ENCODE peak calls at places on chromosomes 16 and 17, in seven cellular contexts. One of them, this sample, is unnamed.

GRCh38 chr16:85229869-85230416 is 117.7 kb upstream of the CIBAR2 start:
- DNase-seq in globus pallidus: no peak
- DNase-seq in substantia nigra: no peak
- DNase-seq in CD4-positive, CD25-positive, alpha-beta regulatory T cell: no peak
- DNase-seq in NCI-H1105: no peak
- DNase-seq in cardiac fibroblast: no peak
- DNase-seq in CD4-positive, alpha-beta T cell: no peak
- DNase-seq in this sample: no peak

GRCh38 chr17:15738066-15738465 is 6.0 kb downstream of the TBC1D26 start:
- DNase-seq in substantia nigra: no peak
- DNase-seq in cardiac fibroblast: no peak
- DNase-seq in globus pallidus: no peak
- DNase-seq in CD4-positive, CD25-positive, alpha-beta regulatory T cell: no peak
- DNase-seq in NCI-H1105: no peak
- DNase-seq in CD4-positive, alpha-beta T cell: no peak
- DNase-seq in this sample: no peak

GRCh38 chr17:288802-289356 is 63.7 kb downstream of the RPH3AL start:
- DNase-seq in CD4-positive, CD25-positive, alpha-beta regulatory T cell: no peak
- DNase-seq in NCI-H1105: no peak
- DNase-seq in CD4-positive, alpha-beta T cell: no peak
- DNase-seq in substantia nigra: no peak
- DNase-seq in cardiac fibroblast: no peak
- DNase-seq in globus pallidus: no peak
- DNase-seq in this sample: no peak

GRCh38 chr17:65243838-65244237 is 106.7 kb downstream of the RGS9 start:
- DNase-seq in NCI-H1105: peak; percentile 38
- DNase-seq in substantia nigra: peak; percentile 45
- DNase-seq in cardiac fibroblast: peak; percentile 56
- DNase-seq in globus pallidus: peak; percentile 6
- DNase-seq in CD4-positive, alpha-beta T cell: no peak
- DNase-seq in CD4-positive, CD25-positive, alpha-beta regulatory T cell: no peak
- DNase-seq in this sample: peak; percentile 6

GRCh38 chr16:353404-354285 is 1.1 kb upstream of the AXIN1 start:
- DNase-seq in globus pallidus: no peak
- DNase-seq in substantia nigra: no peak
- DNase-seq in NCI-H1105: no peak
- DNase-seq in CD4-positive, CD25-positive, alpha-beta regulatory T cell: no peak
- DNase-seq in cardiac fibroblast: no peak
- DNase-seq in CD4-positive, alpha-beta T cell: no peak
- DNase-seq in this sample: no peak

GRCh38 chr17:77616243-77616731 is 342.2 kb upstream of the TNRC6C start:
- DNase-seq in globus pallidus: no peak
- DNase-seq in CD4-positive, CD25-positive, alpha-beta regulatory T cell: no peak
- DNase-seq in substantia nigra: no peak
- DNase-seq in NCI-H1105: no peak
- DNase-seq in cardiac fibroblast: no peak
- DNase-seq in CD4-positive, alpha-beta T cell: no peak
- DNase-seq in this sample: no peak

GRCh38 chr17:13194887-13195286 is 177.1 kb upstream of the ELAC2 start:
- DNase-seq in substantia nigra: no peak
- DNase-seq in globus pallidus: no peak
- DNase-seq in cardiac fibroblast: no peak
- DNase-seq in CD4-positive, alpha-beta T cell: no peak
- DNase-seq in NCI-H1105: no peak
- DNase-seq in CD4-positive, CD25-positive, alpha-beta regulatory T cell: no peak
- DNase-seq in this sample: no peak

GRCh38 chr16:85111184-85111583 is 1.1 kb downstream of the CIBAR2 start:
- DNase-seq in substantia nigra: no peak
- DNase-seq in CD4-positive, alpha-beta T cell: no peak
- DNase-seq in NCI-H1105: no peak
- DNase-seq in cardiac fibroblast: no peak
- DNase-seq in CD4-positive, CD25-positive, alpha-beta regulatory T cell: no peak
- DNase-seq in globus pallidus: no peak
- DNase-seq in this sample: no peak

GRCh38 chr16:19162085-19162484 is 6.0 kb upstream of the SYT17 start:
- DNase-seq in substantia nigra: no peak
- DNase-seq in CD4-positive, CD25-positive, alpha-beta regulatory T cell: no peak
- DNase-seq in globus pallidus: no peak
- DNase-seq in NCI-H1105: no peak
- DNase-seq in cardiac fibroblast: peak; percentile 9
- DNase-seq in CD4-positive, alpha-beta T cell: no peak
- DNase-seq in this sample: no peak

GRCh38 chr17:12865769-12866168 is 76.5 kb downstream of the ARHGAP44 start:
- DNase-seq in globus pallidus: no peak
- DNase-seq in CD4-positive, CD25-positive, alpha-beta regulatory T cell: no peak
- DNase-seq in cardiac fibroblast: no peak
- DNase-seq in substantia nigra: no peak
- DNase-seq in NCI-H1105: no peak
- DNase-seq in CD4-positive, alpha-beta T cell: no peak
- DNase-seq in this sample: no peak

GRCh38 chr16:79089735-79090284 is 510.7 kb downstream of the MAF start:
- DNase-seq in cardiac fibroblast: no peak
- DNase-seq in substantia nigra: no peak
- DNase-seq in CD4-positive, alpha-beta T cell: no peak
- DNase-seq in NCI-H1105: no peak
- DNase-seq in CD4-positive, CD25-positive, alpha-beta regulatory T cell: no peak
- DNase-seq in globus pallidus: peak; percentile 33
- DNase-seq in this sample: no peak

GRCh38 chr17:44345497-44346026 is 460 bp downstream of the GRN start:
- DNase-seq in NCI-H1105: peak; percentile 68
- DNase-seq in substantia nigra: peak; percentile 45
- DNase-seq in globus pallidus: peak; percentile 62
- DNase-seq in CD4-positive, alpha-beta T cell: peak; percentile 31
- DNase-seq in cardiac fibroblast: peak; percentile 58
- DNase-seq in CD4-positive, CD25-positive, alpha-beta regulatory T cell: peak; percentile 35
- DNase-seq in this sample: peak; percentile 80

GRCh38 chr17:65027305-65027704 is 29.2 kb downstream of the GNA13 start:
- DNase-seq in NCI-H1105: no peak
- DNase-seq in cardiac fibroblast: peak; percentile 88
- DNase-seq in globus pallidus: no peak
- DNase-seq in substantia nigra: no peak
- DNase-seq in CD4-positive, alpha-beta T cell: peak; percentile 42
- DNase-seq in CD4-positive, CD25-positive, alpha-beta regulatory T cell: peak; percentile 36
- DNase-seq in this sample: no peak

GRCh38 chr16:88719267-88719932 is 13.1 kb downstream of the CTU2 start:
- DNase-seq in NCI-H1105: no peak
- DNase-seq in substantia nigra: peak; percentile 90
- DNase-seq in CD4-positive, CD25-positive, alpha-beta regulatory T cell: no peak
- DNase-seq in CD4-positive, alpha-beta T cell: no peak
- DNase-seq in globus pallidus: peak; percentile 90
- DNase-seq in cardiac fibroblast: no peak
- DNase-seq in this sample: peak; percentile 39

GRCh38 chr16:55499951-55500350 is 8.9 kb upstream of the LPCAT2 start:
- DNase-seq in cardiac fibroblast: peak; percentile 98
- DNase-seq in CD4-positive, CD25-positive, alpha-beta regulatory T cell: no peak
- DNase-seq in CD4-positive, alpha-beta T cell: no peak
- DNase-seq in substantia nigra: no peak
- DNase-seq in NCI-H1105: no peak
- DNase-seq in globus pallidus: peak; percentile 59
- DNase-seq in this sample: no peak

GRCh38 chr16:3696425-3697218 is 20.7 kb downstream of the TRAP1 start:
- DNase-seq in cardiac fibroblast: peak; percentile 79
- DNase-seq in CD4-positive, alpha-beta T cell: no peak
- DNase-seq in NCI-H1105: no peak
- DNase-seq in substantia nigra: no peak
- DNase-seq in CD4-positive, CD25-positive, alpha-beta regulatory T cell: no peak
- DNase-seq in globus pallidus: no peak
- DNase-seq in this sample: no peak

GRCh38 chr16:46765050-46765449 is 16.9 kb upstream of the MYLK3 start:
- DNase-seq in cardiac fibroblast: peak; percentile 62
- DNase-seq in substantia nigra: no peak
- DNase-seq in NCI-H1105: no peak
- DNase-seq in CD4-positive, CD25-positive, alpha-beta regulatory T cell: no peak
- DNase-seq in CD4-positive, alpha-beta T cell: no peak
- DNase-seq in globus pallidus: no peak
- DNase-seq in this sample: no peak

GRCh38 chr17:80791758-80792284 is 199.8 kb upstream of the CHMP6 start:
- DNase-seq in cardiac fibroblast: peak; percentile 97
- DNase-seq in globus pallidus: peak; percentile 60
- DNase-seq in CD4-positive, alpha-beta T cell: no peak
- DNase-seq in CD4-positive, CD25-positive, alpha-beta regulatory T cell: no peak
- DNase-seq in NCI-H1105: no peak
- DNase-seq in substantia nigra: peak; percentile 68
- DNase-seq in this sample: no peak

GRCh38 chr16:81728435-81728834 is 50.7 kb upstream of the PLCG2 start:
- DNase-seq in CD4-positive, alpha-beta T cell: no peak
- DNase-seq in NCI-H1105: no peak
- DNase-seq in cardiac fibroblast: no peak
- DNase-seq in CD4-positive, CD25-positive, alpha-beta regulatory T cell: no peak
- DNase-seq in globus pallidus: no peak
- DNase-seq in substantia nigra: no peak
- DNase-seq in this sample: no peak

GRCh38 chr17:32943647-32944191 is 15.8 kb downstream of the TMEM98 start:
- DNase-seq in cardiac fibroblast: peak; percentile 67
- DNase-seq in substantia nigra: no peak
- DNase-seq in NCI-H1105: no peak
- DNase-seq in globus pallidus: no peak
- DNase-seq in CD4-positive, alpha-beta T cell: no peak
- DNase-seq in CD4-positive, CD25-positive, alpha-beta regulatory T cell: no peak
- DNase-seq in this sample: no peak

GRCh38 chr17:9206989-9207317 is 185.6 kb downstream of the NTN1 start:
- DNase-seq in substantia nigra: no peak
- DNase-seq in CD4-positive, CD25-positive, alpha-beta regulatory T cell: no peak
- DNase-seq in globus pallidus: no peak
- DNase-seq in cardiac fibroblast: no peak
- DNase-seq in CD4-positive, alpha-beta T cell: no peak
- DNase-seq in NCI-H1105: no peak
- DNase-seq in this sample: no peak

GRCh38 chr16:2031081-2031577 is 4.4 kb downstream of the NHERF2 start:
- DNase-seq in globus pallidus: no peak
- DNase-seq in cardiac fibroblast: no peak
- DNase-seq in CD4-positive, alpha-beta T cell: no peak
- DNase-seq in CD4-positive, CD25-positive, alpha-beta regulatory T cell: no peak
- DNase-seq in substantia nigra: no peak
- DNase-seq in NCI-H1105: no peak
- DNase-seq in this sample: no peak

GRCh38 chr17:47738178-47738577 is 5.1 kb downstream of the TBX21 start:
- DNase-seq in substantia nigra: no peak
- DNase-seq in globus pallidus: no peak
- DNase-seq in CD4-positive, CD25-positive, alpha-beta regulatory T cell: no peak
- DNase-seq in NCI-H1105: no peak
- DNase-seq in cardiac fibroblast: no peak
- DNase-seq in CD4-positive, alpha-beta T cell: no peak
- DNase-seq in this sample: no peak

GRCh38 chr16:72995151-72995881 is 52.6 kb downstream of the ZFHX3 start:
- DNase-seq in CD4-positive, CD25-positive, alpha-beta regulatory T cell: no peak
- DNase-seq in CD4-positive, alpha-beta T cell: no peak
- DNase-seq in globus pallidus: no peak
- DNase-seq in NCI-H1105: no peak
- DNase-seq in substantia nigra: no peak
- DNase-seq in cardiac fibroblast: no peak
- DNase-seq in this sample: no peak

GRCh38 chr17:58371300-58371950 is 19.4 kb upstream of the SUPT4H1 start:
- DNase-seq in CD4-positive, alpha-beta T cell: no peak
- DNase-seq in globus pallidus: no peak
- DNase-seq in substantia nigra: no peak
- DNase-seq in CD4-positive, CD25-positive, alpha-beta regulatory T cell: no peak
- DNase-seq in cardiac fibroblast: no peak
- DNase-seq in NCI-H1105: no peak
- DNase-seq in this sample: peak; percentile 84

GRCh38 chr17:17897442-17897841 is 60.7 kb upstream of the SREBF1 start:
- DNase-seq in CD4-positive, alpha-beta T cell: no peak
- DNase-seq in NCI-H1105: no peak
- DNase-seq in CD4-positive, CD25-positive, alpha-beta regulatory T cell: no peak
- DNase-seq in globus pallidus: no peak
- DNase-seq in substantia nigra: no peak
- DNase-seq in cardiac fibroblast: no peak
- DNase-seq in this sample: no peak

GRCh38 chr17:4267402-4267801 is 3.6 kb upstream of the ANKFY1 start:
- DNase-seq in CD4-positive, CD25-positive, alpha-beta regulatory T cell: no peak
- DNase-seq in NCI-H1105: no peak
- DNase-seq in globus pallidus: no peak
- DNase-seq in substantia nigra: no peak
- DNase-seq in cardiac fibroblast: no peak
- DNase-seq in CD4-positive, alpha-beta T cell: no peak
- DNase-seq in this sample: no peak

This sample was measured in cerebellum.